ENCODE peak calls at places on chromosomes 11 and 22, in six cellular contexts. W, G, O, Q, M and P are unnamed samples.

GRCh38 chr11:121249039-121249663 is 43.4 kb upstream of the SC5D start:
- DNase-seq in W (no peak), O (peak), Q (peak), G (no peak), M (no peak), P (peak)

GRCh38 chr11:37511425-37511933 is 913.4 kb upstream of the RAG2 start:
- DNase-seq in O (no peak), Q (no peak), W (no peak), G (no peak), M (no peak), P (no peak)

GRCh38 chr11:134581966-134582787 is 170.1 kb upstream of the B3GAT1 start:
- DNase-seq in Q (no peak), G (no peak), M (no peak), W (no peak), O (no peak), P (no peak)

GRCh38 chr11:115637842-115638241 is 133.6 kb upstream of the CADM1 start:
- DNase-seq in Q (no peak), M (no peak), W (no peak), G (no peak), O (no peak), P (no peak)

GRCh38 chr11:86740628-86741488 is 59.5 kb upstream of the PRSS23 start:
- DNase-seq in W (no peak), M (peak), G (no peak), Q (peak), O (no peak), P (no peak)

GRCh38 chr11:45045692-45046471 is 95.2 kb upstream of the TP53I11 start:
- DNase-seq in Q (no peak), W (no peak), M (peak), G (peak), O (no peak), P (peak)

GRCh38 chr11:134598368-134598767 is 186.3 kb upstream of the B3GAT1 start:
- DNase-seq in M (no peak), W (no peak), Q (no peak), G (no peak), O (no peak), P (no peak)

GRCh38 chr22:43745783-43746356 is 66.2 kb downstream of the EFCAB6 start:
- DNase-seq in M (no peak), W (no peak), Q (no peak), O (no peak), G (no peak), P (peak)

GRCh38 chr11:126341760-126342161 is 13.7 kb upstream of the ST3GAL4 start:
- DNase-seq in M (no peak), W (no peak), G (no peak), Q (no peak), O (no peak), P (no peak)

GRCh38 chr22:30507670-30508069 is 2.2 kb upstream of the SEC14L4 start:
- DNase-seq in O (no peak), M (no peak), W (no peak), G (no peak), Q (no peak), P (no peak)

GRCh38 chr11:115530752-115531151 is 26.5 kb upstream of the CADM1 start:
- DNase-seq in Q (peak), G (no peak), M (no peak), O (peak), W (no peak), P (peak)

GRCh38 chr22:25582946-25583345 is 18.5 kb downstream of the GRK3 start:
- DNase-seq in G (no peak), Q (no peak), O (no peak), M (no peak), W (no peak), P (no peak)

GRCh38 chr11:134950692-134951304 is 538.8 kb upstream of the B3GAT1 start:
- DNase-seq in Q (no peak), M (no peak), W (no peak), G (no peak), O (no peak), P (no peak)

GRCh38 chr22:20551805-20552449 is 44.5 kb downstream of the MED15 start:
- DNase-seq in Q (no peak), G (no peak), O (peak), W (no peak), M (peak), P (no peak)

GRCh38 chr11:69891421-69892236 is 72.4 kb upstream of the FGF3 start:
- DNase-seq in Q (no peak), W (no peak), G (no peak), O (no peak), M (no peak), P (no peak)

GRCh38 chr11:15941206-15941770 is 415.1 kb downstream of the SOX6 start:
- DNase-seq in W (no peak), G (no peak), Q (no peak), O (peak), M (peak), P (no peak)

GRCh38 chr11:2932850-2933251 is 3.6 kb upstream of the PHLDA2 start:
- DNase-seq in M (no peak), G (no peak), Q (no peak), W (no peak), O (peak), P (no peak)

GRCh38 chr11:94067010-94067409 is 45.9 kb downstream of the HEPHL1 start:
- DNase-seq in Q (no peak), M (no peak), W (no peak), G (no peak), O (no peak), P (no peak)

GRCh38 chr11:10990637-10991036 is 132.8 kb upstream of the ZBED5 start:
- DNase-seq in M (no peak), Q (no peak), W (no peak), G (no peak), O (no peak), P (no peak)

GRCh38 chr11:112852141-112852853 is 108.9 kb upstream of the NCAM1 start:
- DNase-seq in Q (no peak), M (no peak), O (no peak), G (no peak), W (no peak), P (no peak)

GRCh38 chr11:12053606-12054361 is 45.4 kb upstream of the DKK3 start:
- DNase-seq in W (no peak), Q (no peak), O (no peak), M (no peak), G (no peak), P (no peak)

GRCh38 chr11:68313574-68314202 is 1.3 kb downstream of the LRP5 start:
- DNase-seq in O (no peak), W (no peak), G (no peak), M (peak), Q (no peak), P (peak)

GRCh38 chr11:534592-535518 is 521 bp downstream of the HRAS start:
- DNase-seq in Q (peak), O (peak), M (peak), W (no peak), G (peak), P (peak)